ENCODE peak calls at places on chromosome 16, in nine cellular contexts. One of them, this sample, is unnamed.
A peak's percentile ranks its signal among the peaks of the same experiment; 100 is the strongest.

GRCh38 chr16:83920894-83921491 is 22.1 kb downstream of the MLYCD start:
- DNase-seq in A549: no peak
- DNase-seq in CD8-positive, alpha-beta memory T cell: no peak
- DNase-seq in caudate nucleus: no peak
- DNase-seq in OCI-LY7: no peak
- DNase-seq in dorsolateral prefrontal cortex: no peak
- DNase-seq in HepG2: no peak
- DNase-seq in aorta: no peak
- DNase-seq in H9: no peak
- DNase-seq in this sample: no peak

GRCh38 chr16:54923055-54923473 is 7.6 kb upstream of the IRX5 start:
- DNase-seq in CD8-positive, alpha-beta memory T cell: no peak
- DNase-seq in aorta: no peak
- DNase-seq in caudate nucleus: no peak
- DNase-seq in OCI-LY7: no peak
- DNase-seq in dorsolateral prefrontal cortex: no peak
- DNase-seq in A549: no peak
- DNase-seq in H9: no peak
- DNase-seq in HepG2: no peak
- DNase-seq in this sample: no peak

GRCh38 chr16:9039208-9039607 is 52.2 kb upstream of the HAPSTR1 start:
- DNase-seq in caudate nucleus: no peak
- DNase-seq in aorta: no peak
- DNase-seq in HepG2: no peak
- DNase-seq in CD8-positive, alpha-beta memory T cell: no peak
- DNase-seq in H9: no peak
- DNase-seq in A549: peak; percentile 53
- DNase-seq in dorsolateral prefrontal cortex: no peak
- DNase-seq in OCI-LY7: peak; percentile 13
- DNase-seq in this sample: no peak

GRCh38 chr16:81973737-81974136 is 37.5 kb downstream of the SDR42E1 start:
- DNase-seq in OCI-LY7: no peak
- DNase-seq in aorta: no peak
- DNase-seq in A549: no peak
- DNase-seq in HepG2: no peak
- DNase-seq in CD8-positive, alpha-beta memory T cell: no peak
- DNase-seq in H9: peak; percentile 90
- DNase-seq in caudate nucleus: no peak
- DNase-seq in dorsolateral prefrontal cortex: no peak
- DNase-seq in this sample: no peak

GRCh38 chr16:77172964-77173363 is 18.0 kb upstream of the MON1B start:
- DNase-seq in dorsolateral prefrontal cortex: no peak
- DNase-seq in CD8-positive, alpha-beta memory T cell: no peak
- DNase-seq in caudate nucleus: no peak
- DNase-seq in HepG2: no peak
- DNase-seq in H9: no peak
- DNase-seq in aorta: no peak
- DNase-seq in A549: no peak
- DNase-seq in OCI-LY7: no peak
- DNase-seq in this sample: no peak

GRCh38 chr16:4140652-4141051 is 24.4 kb upstream of the ADCY9 start:
- DNase-seq in caudate nucleus: no peak
- DNase-seq in HepG2: no peak
- DNase-seq in CD8-positive, alpha-beta memory T cell: no peak
- DNase-seq in aorta: no peak
- DNase-seq in OCI-LY7: no peak
- DNase-seq in A549: no peak
- DNase-seq in dorsolateral prefrontal cortex: no peak
- DNase-seq in H9: no peak
- DNase-seq in this sample: no peak

GRCh38 chr16:81632392-81633146 is 146.5 kb upstream of the PLCG2 start:
- DNase-seq in caudate nucleus: no peak
- DNase-seq in dorsolateral prefrontal cortex: no peak
- DNase-seq in OCI-LY7: no peak
- DNase-seq in HepG2: no peak
- DNase-seq in A549: peak; percentile 80
- DNase-seq in aorta: no peak
- DNase-seq in H9: no peak
- DNase-seq in CD8-positive, alpha-beta memory T cell: peak; percentile 58
- DNase-seq in this sample: no peak

GRCh38 chr16:78216166-78216745 is 116.8 kb downstream of the WWOX start:
- DNase-seq in caudate nucleus: no peak
- DNase-seq in A549: no peak
- DNase-seq in aorta: no peak
- DNase-seq in dorsolateral prefrontal cortex: no peak
- DNase-seq in OCI-LY7: no peak
- DNase-seq in CD8-positive, alpha-beta memory T cell: no peak
- DNase-seq in HepG2: no peak
- DNase-seq in H9: no peak
- DNase-seq in this sample: no peak

GRCh38 chr16:11032922-11033291 is 88.5 kb downstream of the CLEC16A start:
- DNase-seq in CD8-positive, alpha-beta memory T cell: no peak
- DNase-seq in HepG2: no peak
- DNase-seq in aorta: no peak
- DNase-seq in OCI-LY7: no peak
- DNase-seq in dorsolateral prefrontal cortex: no peak
- DNase-seq in caudate nucleus: no peak
- DNase-seq in A549: no peak
- DNase-seq in H9: no peak
- DNase-seq in this sample: no peak

GRCh38 chr16:3963203-3963602 is 82.7 kb upstream of the CREBBP start:
- DNase-seq in CD8-positive, alpha-beta memory T cell: peak; percentile 34
- DNase-seq in A549: no peak
- DNase-seq in dorsolateral prefrontal cortex: peak; percentile 38
- DNase-seq in caudate nucleus: no peak
- DNase-seq in OCI-LY7: no peak
- DNase-seq in aorta: peak; percentile 43
- DNase-seq in H9: no peak
- DNase-seq in HepG2: no peak
- DNase-seq in this sample: no peak

GRCh38 chr16:3879258-3879886 is 1.1 kb downstream of the CREBBP start:
- DNase-seq in caudate nucleus: no peak
- DNase-seq in aorta: peak; percentile 87
- DNase-seq in dorsolateral prefrontal cortex: no peak
- DNase-seq in A549: no peak
- DNase-seq in H9: peak; percentile 32
- DNase-seq in OCI-LY7: peak; percentile 32
- DNase-seq in CD8-positive, alpha-beta memory T cell: no peak
- DNase-seq in HepG2: no peak
- DNase-seq in this sample: peak; percentile 59

GRCh38 chr16:47624563-47624962 is 163.4 kb downstream of the PHKB start:
- DNase-seq in caudate nucleus: no peak
- DNase-seq in OCI-LY7: no peak
- DNase-seq in H9: no peak
- DNase-seq in HepG2: no peak
- DNase-seq in aorta: no peak
- DNase-seq in dorsolateral prefrontal cortex: no peak
- DNase-seq in CD8-positive, alpha-beta memory T cell: no peak
- DNase-seq in A549: no peak
- DNase-seq in this sample: no peak

GRCh38 chr16:88905563-88905962 is 39.1 kb upstream of the PABPN1L start:
- DNase-seq in dorsolateral prefrontal cortex: no peak
- DNase-seq in HepG2: no peak
- DNase-seq in CD8-positive, alpha-beta memory T cell: no peak
- DNase-seq in H9: peak; percentile 76
- DNase-seq in A549: peak; percentile 42
- DNase-seq in aorta: no peak
- DNase-seq in caudate nucleus: no peak
- DNase-seq in OCI-LY7: peak; percentile 60
- DNase-seq in this sample: no peak

GRCh38 chr16:29837833-29838232 is 17.6 kb downstream of the MVP start:
- DNase-seq in aorta: no peak
- DNase-seq in A549: no peak
- DNase-seq in OCI-LY7: no peak
- DNase-seq in HepG2: no peak
- DNase-seq in CD8-positive, alpha-beta memory T cell: no peak
- DNase-seq in caudate nucleus: no peak
- DNase-seq in H9: no peak
- DNase-seq in dorsolateral prefrontal cortex: no peak
- DNase-seq in this sample: no peak

GRCh38 chr16:19297454-19297853 is 11.9 kb downstream of the CLEC19A start:
- DNase-seq in CD8-positive, alpha-beta memory T cell: no peak
- DNase-seq in dorsolateral prefrontal cortex: no peak
- DNase-seq in caudate nucleus: no peak
- DNase-seq in A549: no peak
- DNase-seq in aorta: no peak
- DNase-seq in HepG2: no peak
- DNase-seq in OCI-LY7: no peak
- DNase-seq in H9: no peak
- DNase-seq in this sample: no peak

GRCh38 chr16:70715113-70715711 is 29.4 kb upstream of the MTSS2 start:
- DNase-seq in H9: no peak
- DNase-seq in caudate nucleus: peak; percentile 16
- DNase-seq in aorta: peak; percentile 98
- DNase-seq in dorsolateral prefrontal cortex: no peak
- DNase-seq in A549: peak; percentile 87
- DNase-seq in OCI-LY7: no peak
- DNase-seq in CD8-positive, alpha-beta memory T cell: no peak
- DNase-seq in HepG2: no peak
- DNase-seq in this sample: peak; percentile 100

DNA sequence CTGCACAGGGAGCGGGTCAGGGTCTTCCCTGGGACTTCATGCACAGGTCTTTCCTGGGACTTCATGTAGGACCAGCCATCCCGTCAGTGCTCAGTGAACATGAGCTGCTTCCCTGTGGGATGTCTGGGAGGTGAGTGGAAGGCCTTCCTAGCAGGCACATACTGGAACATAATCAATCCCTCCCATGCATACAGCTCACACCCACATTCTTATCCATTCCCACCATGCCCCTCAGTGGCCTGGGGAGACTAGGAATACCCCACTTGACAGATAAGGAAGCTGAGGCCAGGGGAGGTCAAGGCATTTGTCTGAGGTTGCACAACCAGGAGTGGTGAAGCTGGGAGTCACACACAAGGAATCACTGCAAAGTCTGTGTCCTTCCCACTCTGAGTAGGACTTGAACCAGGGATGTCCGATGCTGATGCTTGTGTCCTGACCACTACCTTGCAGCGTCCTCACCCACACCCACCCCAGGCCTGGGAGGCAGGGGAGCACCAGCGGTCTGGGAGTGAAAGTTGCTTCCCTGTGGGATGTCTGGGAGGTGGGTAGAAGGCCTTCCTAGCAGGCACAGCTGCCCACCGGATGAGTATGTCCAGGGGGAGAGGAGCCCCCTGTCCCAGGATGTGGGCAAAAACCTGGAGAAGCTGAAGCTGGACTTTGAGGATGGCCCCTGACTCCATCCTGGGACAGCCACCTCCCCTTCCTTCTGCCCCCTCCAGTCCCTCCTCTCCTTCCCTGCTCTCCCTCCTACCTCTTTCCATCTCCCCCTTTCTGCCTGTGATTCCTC is 1.0 kb upstream of the NLRC5 start:
- DNase-seq in caudate nucleus: no peak
- DNase-seq in aorta: peak; percentile 69
- DNase-seq in OCI-LY7: no peak
- DNase-seq in A549: no peak
- DNase-seq in dorsolateral prefrontal cortex: no peak
- DNase-seq in H9: no peak
- DNase-seq in CD8-positive, alpha-beta memory T cell: no peak
- DNase-seq in HepG2: no peak
- DNase-seq in this sample: no peak
- H3K27ac ChIP-seq in caudate nucleus: peak overlapping the region; percentile 38
- H3K27ac ChIP-seq in aorta: peak overlapping the region; percentile 35
- H3K27ac ChIP-seq in OCI-LY7: peak overlapping the region; percentile 80
- H3K27ac ChIP-seq in A549: peak overlapping the region; percentile 89
- H3K27ac ChIP-seq in dorsolateral prefrontal cortex: peak overlapping the region; percentile 71
- H3K27ac ChIP-seq in H9: no peak overlapping the region
- H3K27ac ChIP-seq in CD8-positive, alpha-beta memory T cell: peak overlapping the region; percentile 81
- H3K27ac ChIP-seq in HepG2: no peak overlapping the region
- H3K27ac ChIP-seq in this sample: no peak overlapping the region

GRCh38 chr16:25108054-25108453 is 3.5 kb upstream of the LCMT1 start:
- DNase-seq in CD8-positive, alpha-beta memory T cell: peak; percentile 9
- DNase-seq in A549: peak; percentile 52
- DNase-seq in dorsolateral prefrontal cortex: no peak
- DNase-seq in caudate nucleus: no peak
- DNase-seq in OCI-LY7: peak; percentile 73
- DNase-seq in H9: peak; percentile 57
- DNase-seq in HepG2: peak; percentile 59
- DNase-seq in aorta: no peak
- DNase-seq in this sample: no peak
- H3K27ac ChIP-seq in CD8-positive, alpha-beta memory T cell: no peak overlapping the region
- H3K27ac ChIP-seq in A549: no peak overlapping the region
- H3K27ac ChIP-seq in dorsolateral prefrontal cortex: no peak overlapping the region
- H3K27ac ChIP-seq in caudate nucleus: no peak overlapping the region
- H3K27ac ChIP-seq in OCI-LY7: no peak overlapping the region
- H3K27ac ChIP-seq in H9: no peak overlapping the region
- H3K27ac ChIP-seq in HepG2: no peak overlapping the region
- H3K27ac ChIP-seq in aorta: no peak overlapping the region
- H3K27ac ChIP-seq in this sample: no peak overlapping the region

GRCh38 chr16:85045641-85046471 is 18.3 kb downstream of the KIAA0513 start:
- DNase-seq in dorsolateral prefrontal cortex: no peak
- DNase-seq in OCI-LY7: no peak
- DNase-seq in CD8-positive, alpha-beta memory T cell: no peak
- DNase-seq in caudate nucleus: no peak
- DNase-seq in aorta: no peak
- DNase-seq in H9: no peak
- DNase-seq in A549: no peak
- DNase-seq in HepG2: no peak
- DNase-seq in this sample: no peak
- H3K27ac ChIP-seq in dorsolateral prefrontal cortex: no peak overlapping the region
- H3K27ac ChIP-seq in OCI-LY7: no peak overlapping the region
- H3K27ac ChIP-seq in CD8-positive, alpha-beta memory T cell: peak overlapping the region; percentile 94
- H3K27ac ChIP-seq in caudate nucleus: no peak overlapping the region
- H3K27ac ChIP-seq in aorta: no peak overlapping the region
- H3K27ac ChIP-seq in H9: no peak overlapping the region
- H3K27ac ChIP-seq in A549: no peak overlapping the region
- H3K27ac ChIP-seq in HepG2: no peak overlapping the region
- H3K27ac ChIP-seq in this sample: no peak overlapping the region

GRCh38 chr16:30949655-30950515 is 1.0 kb downstream of the ORAI3 start:
- DNase-seq in CD8-positive, alpha-beta memory T cell: no peak
- DNase-seq in A549: peak; percentile 84
- DNase-seq in H9: peak; percentile 87
- DNase-seq in HepG2: peak; percentile 92
- DNase-seq in aorta: peak; percentile 88
- DNase-seq in OCI-LY7: peak; percentile 57
- DNase-seq in dorsolateral prefrontal cortex: no peak
- DNase-seq in caudate nucleus: no peak
- DNase-seq in this sample: peak; percentile 98

GRCh38 chr16:30948087-30948955 is 547 bp upstream of the ORAI3 start:
- DNase-seq in CD8-positive, alpha-beta memory T cell: no peak
- DNase-seq in A549: peak; percentile 98
- DNase-seq in H9: peak; percentile 100
- DNase-seq in aorta: peak; percentile 94
- DNase-seq in HepG2: peak; percentile 82
- DNase-seq in dorsolateral prefrontal cortex: peak; percentile 96
- DNase-seq in caudate nucleus: peak; percentile 82
- DNase-seq in OCI-LY7: no peak
- DNase-seq in this sample: peak; percentile 94

GRCh38 chr16:30950516-30951073 is 1.7 kb downstream of the ORAI3 start:
- DNase-seq in aorta: no peak
- DNase-seq in A549: no peak
- DNase-seq in OCI-LY7: no peak
- DNase-seq in CD8-positive, alpha-beta memory T cell: no peak
- DNase-seq in HepG2: no peak
- DNase-seq in caudate nucleus: no peak
- DNase-seq in H9: no peak
- DNase-seq in dorsolateral prefrontal cortex: no peak
- DNase-seq in this sample: no peak

GRCh38 chr16:30947533-30948086 is 1.3 kb upstream of the ORAI3 start:
- DNase-seq in dorsolateral prefrontal cortex: no peak
- DNase-seq in A549: no peak
- DNase-seq in caudate nucleus: no peak
- DNase-seq in HepG2: no peak
- DNase-seq in CD8-positive, alpha-beta memory T cell: no peak
- DNase-seq in OCI-LY7: no peak
- DNase-seq in aorta: peak; percentile 68
- DNase-seq in H9: peak; percentile 55
- DNase-seq in this sample: no peak

GRCh38 chr16:30948956-30949654 is at the start of gene ORAI3:
- DNase-seq in caudate nucleus: peak; percentile 43
- DNase-seq in aorta: peak; percentile 93
- DNase-seq in CD8-positive, alpha-beta memory T cell: peak; percentile 29
- DNase-seq in HepG2: no peak
- DNase-seq in H9: peak; percentile 77
- DNase-seq in dorsolateral prefrontal cortex: no peak
- DNase-seq in OCI-LY7: peak; percentile 66
- DNase-seq in A549: peak; percentile 57
- DNase-seq in this sample: no peak
- H3K27ac ChIP-seq in caudate nucleus: peak within 1 kb of the TSS; percentile 86
- H3K27ac ChIP-seq in aorta: peak within 1 kb of the TSS; percentile 22
- H3K27ac ChIP-seq in CD8-positive, alpha-beta memory T cell: peak within 1 kb of the TSS; percentile 88
- H3K27ac ChIP-seq in HepG2: peak within 1 kb of the TSS; percentile 74
- H3K27ac ChIP-seq in H9: no peak within 1 kb of the TSS
- H3K27ac ChIP-seq in dorsolateral prefrontal cortex: peak within 1 kb of the TSS; percentile 85
- H3K27ac ChIP-seq in OCI-LY7: peak within 1 kb of the TSS; percentile 38
- H3K27ac ChIP-seq in A549: peak within 1 kb of the TSS; percentile 99
- H3K27ac ChIP-seq in this sample: peak within 1 kb of the TSS; percentile 90